ENCODE peak calls at places on chromosome 14, in six cellular contexts. X, T, J, R, O and G are unnamed samples.

GRCh38 chr14:52781629-52782028 is 9.8 kb downstream of the GNPNAT1 start:
- DNase-seq in X (no peak), T (no peak), J (no peak), R (no peak), O (no peak), G (no peak)

GRCh38 chr14:103259801-103260628 is 74.0 kb upstream of the EIF5 start:
- DNase-seq in X (no peak), T (no peak), J (no peak), R (no peak), O (no peak), G (no peak)

GRCh38 chr14:42140831-42141279 is 534.2 kb downstream of the LRFN5 start:
- DNase-seq in X (no peak), T (no peak), J (peak; percentile 86), R (no peak), O (no peak), G (no peak)

GRCh38 chr14:24181251-24182077 is 7.2 kb downstream of the IPO4 start:
- DNase-seq in X (no peak), T (no peak), J (no peak), R (no peak), O (no peak), G (no peak)

GRCh38 chr14:68982581-68982980 is 3.5 kb upstream of the ACTN1 start:
- DNase-seq in X (no peak), T (no peak), J (peak; percentile 67), R (no peak), O (no peak), G (no peak)

GRCh38 chr14:100989924-100990323 is 86.4 kb upstream of the RTL1 start:
- DNase-seq in X (no peak), T (no peak), J (peak; percentile 60), R (no peak), O (no peak), G (no peak)

GRCh38 chr14:100104523-100105300 is 39.5 kb downstream of the EVL start:
- DNase-seq in X (no peak), T (no peak), J (peak; percentile 52), R (no peak), O (no peak), G (no peak)

GRCh38 chr14:69666698-69667211 is 55.4 kb downstream of the SUSD6 start:
- DNase-seq in X (no peak), T (no peak), J (peak; percentile 66), R (no peak), O (no peak), G (no peak)

GRCh38 chr14:89625208-89625987 is 208.4 kb upstream of the FOXN3 start:
- DNase-seq in X (no peak), T (no peak), J (no peak), R (no peak), O (peak; percentile 50), G (no peak)

GRCh38 chr14:68874746-68875155 is 81.9 kb upstream of the ZFP36L1 start:
- DNase-seq in X (no peak), T (no peak), J (no peak), R (no peak), O (no peak), G (no peak)

GRCh38 chr14:75428230-75429104 is 645 bp downstream of the JDP2 start:
- DNase-seq in X (no peak), T (peak; percentile 76), J (peak; percentile 73), R (no peak), O (peak; percentile 65), G (no peak)

GRCh38 chr14:75427126-75427481 is 718 bp upstream of the JDP2 start:
- DNase-seq in X (no peak), T (peak; percentile 67), J (no peak), R (no peak), O (peak; percentile 70), G (no peak)

GRCh38 chr14:75427482-75428229 is at the start of gene JDP2:
- DNase-seq in X (peak; percentile 10), T (peak; percentile 97), J (peak; percentile 92), R (no peak), O (peak; percentile 92), G (no peak)

GRCh38 chr14:75425443-75425842 is 2.4 kb upstream of the JDP2 start:
- DNase-seq in X (no peak), T (no peak), J (no peak), R (no peak), O (no peak), G (no peak)

DNA sequence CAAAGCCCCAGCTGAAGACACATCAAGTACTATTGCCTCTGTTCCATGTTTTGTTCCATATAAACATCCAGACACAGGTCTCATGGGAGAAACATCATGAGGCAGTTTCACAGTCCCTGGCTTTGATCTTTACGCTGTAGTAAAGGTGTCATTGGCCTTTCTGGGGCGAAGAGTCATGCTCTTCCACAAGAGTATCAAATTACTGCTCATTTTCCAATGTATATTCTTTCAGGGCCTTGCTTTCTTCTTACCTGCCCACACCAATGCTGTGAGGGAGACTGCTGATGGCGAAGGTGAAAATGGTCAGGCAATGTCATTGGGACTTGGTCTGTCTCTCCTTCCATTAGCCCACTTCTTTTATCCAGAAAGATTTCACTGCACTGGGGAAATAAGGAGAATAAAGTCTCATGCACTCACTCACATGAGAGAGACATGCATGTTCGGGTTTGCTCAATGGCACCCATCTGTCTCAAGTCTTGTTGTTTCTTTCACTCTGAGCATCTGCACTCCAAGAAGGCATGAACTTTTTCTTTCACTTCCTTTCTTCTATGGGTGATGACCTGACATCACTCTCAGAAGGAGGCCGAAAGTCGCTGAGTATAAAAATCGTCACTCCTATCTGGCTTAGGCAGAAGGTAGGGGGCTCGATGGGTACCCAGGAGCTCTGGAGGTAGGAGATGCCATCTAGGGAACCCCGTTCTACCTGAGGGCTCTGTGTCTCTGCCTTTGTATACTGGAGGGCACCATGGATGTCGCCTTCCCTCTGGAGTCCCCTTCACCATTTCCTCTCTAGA is 1.3 kb upstream of the JDP2 start:
- DNase-seq in X (no peak), T (no peak), J (no peak), R (no peak), O (no peak), G (no peak)
- H3K4me3 ChIP-seq in X (no peak overlapping the region), T (peak overlapping the region; percentile 63), J (no peak overlapping the region), R (peak overlapping the region; percentile 61), O (peak overlapping the region; percentile 75), G (no peak overlapping the region)

GRCh38 chr14:30624132-30624423 is 2.0 kb downstream of the SCFD1 start:
- DNase-seq in X (no peak), T (no peak), J (no peak), R (no peak), O (no peak), G (no peak)
- H3K4me3 ChIP-seq in X (no peak overlapping the region), T (peak overlapping the region; percentile 89), J (peak overlapping the region; percentile 99), R (no peak overlapping the region), O (peak overlapping the region; percentile 92), G (no peak overlapping the region)

DNA sequence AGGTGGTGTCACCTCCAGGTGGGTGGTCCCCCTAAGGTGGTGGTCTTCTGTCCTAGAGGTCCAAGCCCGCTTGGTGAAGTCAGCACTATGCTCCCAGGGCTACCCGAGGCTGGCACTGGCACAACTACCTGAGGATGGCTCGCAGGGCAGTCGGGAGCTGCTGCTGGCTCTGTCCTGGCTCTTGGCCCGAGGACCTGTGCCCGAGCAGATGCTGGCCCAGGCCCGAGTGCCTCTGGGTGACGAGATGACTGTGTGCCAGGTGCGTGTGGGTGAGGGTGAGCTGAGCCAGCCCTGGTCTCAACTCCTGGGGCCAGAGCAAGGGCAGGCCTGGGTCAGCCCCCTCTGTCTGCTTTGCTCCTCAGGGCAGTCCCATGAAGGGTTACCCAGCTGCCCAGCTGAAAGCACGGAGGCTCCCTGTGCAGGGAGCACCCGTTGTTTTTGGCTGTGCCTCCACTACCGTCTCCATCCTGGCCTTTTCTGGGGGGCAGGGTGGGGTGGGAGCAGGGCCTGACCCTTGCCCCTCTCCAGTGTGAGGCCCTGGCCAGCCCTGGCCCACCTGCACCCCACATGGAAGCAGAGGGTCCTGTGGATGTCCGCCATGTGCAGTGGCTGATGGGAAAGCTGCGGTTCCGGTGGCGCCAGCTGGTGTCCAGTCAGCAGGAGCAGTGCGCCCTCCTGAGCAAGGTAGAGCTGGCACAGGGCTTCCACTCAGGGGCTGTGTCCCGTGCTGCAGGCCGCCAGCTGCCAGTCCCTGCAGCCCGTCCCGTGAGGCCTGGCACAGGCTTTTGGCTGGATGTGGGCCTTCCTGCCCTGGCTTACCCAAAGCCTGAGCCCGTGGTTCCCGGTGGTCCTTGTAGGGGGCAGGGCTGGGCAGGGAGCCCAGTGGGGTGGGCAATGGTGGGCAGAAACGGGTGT is 1.3 kb downstream of the TEDC1 start:
- DNase-seq in X (no peak), T (peak; percentile 62), J (no peak), R (no peak), O (peak; percentile 35), G (no peak)
- H3K4me3 ChIP-seq in X (peak overlapping the region; percentile 58), T (peak overlapping the region; percentile 83), J (peak overlapping the region; percentile 72), R (no peak overlapping the region), O (peak overlapping the region; percentile 81), G (peak overlapping the region; percentile 63)

DNA sequence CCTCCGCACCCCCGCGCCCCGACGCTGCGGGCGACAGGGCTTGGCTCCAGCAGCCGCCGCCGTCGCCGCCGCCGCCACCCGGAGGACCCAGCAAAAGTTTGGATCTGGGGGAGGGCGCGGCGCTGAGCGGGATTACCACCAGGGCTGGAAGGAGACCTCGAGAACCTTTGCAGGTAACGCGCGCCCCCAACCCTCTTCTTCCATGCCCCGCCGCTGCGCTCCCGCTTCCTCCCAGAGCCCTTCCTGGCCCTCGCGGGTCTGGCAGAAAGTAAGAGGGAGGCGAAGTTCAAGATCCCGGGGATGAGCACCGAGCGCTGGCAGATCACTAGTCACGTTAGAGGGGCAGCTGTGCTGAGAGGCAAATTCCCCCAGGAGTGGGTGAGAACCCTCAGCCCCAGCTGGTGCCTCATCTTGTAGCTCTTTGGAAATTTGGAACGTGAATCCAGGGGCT is 3.9 kb downstream of the FLRT2 start:
- DNase-seq in X (no peak), T (peak; percentile 42), J (peak; percentile 63), R (no peak), O (peak; percentile 83), G (no peak)
- H3K4me3 ChIP-seq in X (no peak overlapping the region), T (peak overlapping the region; percentile 58), J (peak overlapping the region; percentile 96), R (no peak overlapping the region), O (peak overlapping the region; percentile 94), G (no peak overlapping the region)

GRCh38 chr14:105563347-105563737 is 37.0 kb downstream of the TMEM121 start:
- DNase-seq in X (no peak), T (no peak), J (no peak), R (no peak), O (no peak), G (no peak)
- H3K4me3 ChIP-seq in X (no peak overlapping the region), T (no peak overlapping the region), J (no peak overlapping the region), R (no peak overlapping the region), O (no peak overlapping the region), G (no peak overlapping the region)

GRCh38 chr14:58584383-58584782 is 53.4 kb upstream of the DACT1 start:
- DNase-seq in X (no peak), T (no peak), J (peak; percentile 56), R (no peak), O (no peak), G (no peak)
- H3K4me3 ChIP-seq in X (no peak overlapping the region), T (no peak overlapping the region), J (no peak overlapping the region), R (no peak overlapping the region), O (no peak overlapping the region), G (no peak overlapping the region)

GRCh38 chr14:22558221-22558913 is 30.7 kb downstream of the DAD1 start:
- DNase-seq in X (peak; percentile 47), T (no peak), J (no peak), R (no peak), O (peak; percentile 84), G (peak; percentile 68)
- H3K4me3 ChIP-seq in X (peak overlapping the region; percentile 69), T (no peak overlapping the region), J (no peak overlapping the region), R (peak overlapping the region; percentile 53), O (no peak overlapping the region), G (peak overlapping the region; percentile 51)

GRCh38 chr14:67411375-67411774 is 590 bp downstream of the PLEK2 start:
- DNase-seq in X (no peak), T (no peak), J (peak; percentile 31), R (no peak), O (no peak), G (no peak)
- H3K4me3 ChIP-seq in X (no peak overlapping the region), T (peak overlapping the region; percentile 58), J (peak overlapping the region; percentile 71), R (peak overlapping the region; percentile 41), O (no peak overlapping the region), G (no peak overlapping the region)